ENCODE peak calls at places on chromosomes 7 and 10, in seven cellular contexts. Z is neural crest cell, S is hypothalamus, W is NCI-H1930, L is HFF-Myc, C is AG09319, U is HS-5. Q is an unnamed sample.

GRCh38 chr10:114550756-114551290 is 107.3 kb downstream of the ABLIM1 start:
- DNase-seq in C (no peak), U (no peak), S (no peak), L (no peak), W (no peak), Z (no peak), Q (no peak)

GRCh38 chr7:5661941-5662340 is 119.5 kb downstream of the RNF216 start:
- DNase-seq in W (no peak), Z (no peak), L (no peak), C (no peak), S (peak; percentile 58), U (no peak), Q (no peak)

GRCh38 chr7:128783143-128783799 is 7.7 kb upstream of the OPN1SW start:
- DNase-seq in W (no peak), Z (peak; percentile 57), U (no peak), L (peak; percentile 65), S (peak; percentile 16), C (peak; percentile 60), Q (peak; percentile 67)

GRCh38 chr10:283916-284356 is 148.7 kb downstream of the ZMYND11 start:
- DNase-seq in W (no peak), L (no peak), Z (no peak), U (no peak), S (no peak), C (no peak), Q (no peak)

GRCh38 chr7:3092468-3092867 is 48.8 kb upstream of the CARD11 start:
- DNase-seq in Z (no peak), W (no peak), C (no peak), S (peak; percentile 12), L (no peak), U (no peak), Q (no peak)

GRCh38 chr10:55628260-55628701 is 732.8 kb downstream of the ZWINT start:
- DNase-seq in Z (peak; percentile 34), U (no peak), S (no peak), C (no peak), W (no peak), L (no peak), Q (no peak)

GRCh38 chr7:12706900-12707536 is 19.6 kb downstream of the ARL4A start:
- DNase-seq in L (no peak), W (no peak), U (no peak), S (no peak), Z (no peak), C (no peak), Q (no peak)

GRCh38 chr10:77319557-77319956 is 318.1 kb downstream of the KCNMA1 start:
- DNase-seq in S (no peak), L (peak; percentile 48), Z (no peak), U (no peak), W (no peak), C (peak; percentile 47), Q (peak; percentile 93)

GRCh38 chr7:74190259-74190658 is 16.1 kb downstream of the EIF4H start:
- DNase-seq in U (no peak), L (no peak), W (no peak), C (no peak), Z (no peak), S (no peak), Q (no peak)

GRCh38 chr10:122558452-122558851 is 2.1 kb upstream of the DMBT1 start:
- DNase-seq in L (no peak), Z (no peak), C (no peak), U (no peak), W (no peak), S (no peak), Q (no peak)

GRCh38 chr7:18531539-18531938 is 36.0 kb downstream of the HDAC9 start:
- DNase-seq in S (no peak), C (no peak), Z (no peak), W (no peak), L (no peak), U (no peak), Q (no peak)

GRCh38 chr7:122689346-122690109 is 9.4 kb downstream of the RNF133 start:
- DNase-seq in S (no peak), L (no peak), W (no peak), U (no peak), C (no peak), Z (no peak), Q (no peak)

GRCh38 chr10:114957673-114958072 is 19.7 kb downstream of the TRUB1 start:
- DNase-seq in S (no peak), C (no peak), L (no peak), W (no peak), U (no peak), Z (no peak), Q (no peak)

GRCh38 chr10:49585387-49585786 is 24.7 kb upstream of the SLC18A3 start:
- DNase-seq in L (no peak), S (no peak), Z (no peak), U (no peak), C (no peak), W (no peak), Q (no peak)

GRCh38 chr7:4715385-4715770 is 33.3 kb downstream of the FOXK1 start:
- DNase-seq in U (no peak), L (no peak), Z (no peak), C (peak; percentile 57), W (no peak), S (peak; percentile 55), Q (peak; percentile 53)

GRCh38 chr10:59895629-59896116 is 10.7 kb downstream of the CCDC6 start:
- DNase-seq in L (no peak), Z (no peak), U (no peak), C (no peak), S (no peak), W (no peak), Q (no peak)

GRCh38 chr7:143929224-143929920 is 5.7 kb upstream of the OR2F2 start:
- DNase-seq in W (no peak), S (no peak), C (no peak), Z (no peak), L (no peak), U (no peak), Q (peak; percentile 7)